ENCODE peak calls at places on chromosomes 3 and 15, in five cellular contexts. One of them, this sample, is unnamed.

GRCh38 chr15:100780208-100780800 is 99.3 kb upstream of the ALDH1A3 start:
- DNase-seq in 8988T: no peak
- DNase-seq in non-pigmented ciliary epithelial cell: no peak
- DNase-seq in hepatic stellate cell: no peak
- DNase-seq in NCI-H2171 treated with DMSO at 0.1 percent for 48 hours: no peak
- DNase-seq in this sample: no peak

GRCh38 chr3:126098391-126098858 is 14.5 kb upstream of the SLC41A3 start:
- DNase-seq in non-pigmented ciliary epithelial cell: no peak
- DNase-seq in 8988T: no peak
- DNase-seq in NCI-H2171 treated with DMSO at 0.1 percent for 48 hours: no peak
- DNase-seq in hepatic stellate cell: peak
- DNase-seq in this sample: no peak

GRCh38 chr3:100297784-100298183 is 36.8 kb upstream of the NIT2 start:
- DNase-seq in hepatic stellate cell: no peak
- DNase-seq in 8988T: no peak
- DNase-seq in NCI-H2171 treated with DMSO at 0.1 percent for 48 hours: no peak
- DNase-seq in non-pigmented ciliary epithelial cell: no peak
- DNase-seq in this sample: no peak

GRCh38 chr15:88619796-88620195 is 1.3 kb upstream of the AEN start:
- DNase-seq in NCI-H2171 treated with DMSO at 0.1 percent for 48 hours: no peak
- DNase-seq in non-pigmented ciliary epithelial cell: no peak
- DNase-seq in hepatic stellate cell: no peak
- DNase-seq in 8988T: no peak
- DNase-seq in this sample: no peak

GRCh38 chr3:147672436-147672835 is 263.3 kb downstream of the ZIC1 start:
- DNase-seq in hepatic stellate cell: no peak
- DNase-seq in NCI-H2171 treated with DMSO at 0.1 percent for 48 hours: no peak
- DNase-seq in non-pigmented ciliary epithelial cell: no peak
- DNase-seq in 8988T: no peak
- DNase-seq in this sample: no peak

GRCh38 chr15:39582286-39582976 is 1.6 kb downstream of the THBS1 start:
- DNase-seq in hepatic stellate cell: no peak
- DNase-seq in non-pigmented ciliary epithelial cell: no peak
- DNase-seq in 8988T: no peak
- DNase-seq in NCI-H2171 treated with DMSO at 0.1 percent for 48 hours: no peak
- DNase-seq in this sample: peak

GRCh38 chr3:4752201-4753072 is 226.8 kb upstream of the BHLHE40 start:
- DNase-seq in non-pigmented ciliary epithelial cell: no peak
- DNase-seq in hepatic stellate cell: no peak
- DNase-seq in NCI-H2171 treated with DMSO at 0.1 percent for 48 hours: no peak
- DNase-seq in 8988T: no peak
- DNase-seq in this sample: peak

GRCh38 chr3:126781889-126782491 is 78.0 kb downstream of the CHCHD6 start:
- DNase-seq in 8988T: no peak
- DNase-seq in NCI-H2171 treated with DMSO at 0.1 percent for 48 hours: no peak
- DNase-seq in hepatic stellate cell: peak
- DNase-seq in non-pigmented ciliary epithelial cell: no peak
- DNase-seq in this sample: peak

GRCh38 chr15:76340802-76341365 is 4.3 kb downstream of the ISL2 start:
- DNase-seq in non-pigmented ciliary epithelial cell: no peak
- DNase-seq in 8988T: peak
- DNase-seq in NCI-H2171 treated with DMSO at 0.1 percent for 48 hours: peak
- DNase-seq in hepatic stellate cell: no peak
- DNase-seq in this sample: no peak

GRCh38 chr15:48644827-48645557 is 517 bp downstream of the FBN1 start:
- DNase-seq in 8988T: peak
- DNase-seq in NCI-H2171 treated with DMSO at 0.1 percent for 48 hours: peak
- DNase-seq in hepatic stellate cell: peak
- DNase-seq in non-pigmented ciliary epithelial cell: no peak
- DNase-seq in this sample: peak

GRCh38 chr3:36679384-36680200 is 84.8 kb downstream of the DCLK3 start:
- DNase-seq in 8988T: no peak
- DNase-seq in NCI-H2171 treated with DMSO at 0.1 percent for 48 hours: no peak
- DNase-seq in non-pigmented ciliary epithelial cell: peak
- DNase-seq in hepatic stellate cell: no peak
- DNase-seq in this sample: peak

GRCh38 chr15:91408476-91409076 is 308.5 kb downstream of the SV2B start:
- DNase-seq in hepatic stellate cell: no peak
- DNase-seq in NCI-H2171 treated with DMSO at 0.1 percent for 48 hours: peak
- DNase-seq in non-pigmented ciliary epithelial cell: no peak
- DNase-seq in 8988T: no peak
- DNase-seq in this sample: no peak

GRCh38 chr3:156762631-156763185 is 63.4 kb upstream of the LEKR1 start:
- DNase-seq in NCI-H2171 treated with DMSO at 0.1 percent for 48 hours: no peak
- DNase-seq in non-pigmented ciliary epithelial cell: peak
- DNase-seq in hepatic stellate cell: peak
- DNase-seq in 8988T: no peak
- DNase-seq in this sample: no peak

GRCh38 chr15:65245096-65245849 is 34.0 kb upstream of the CILP start:
- DNase-seq in 8988T: no peak
- DNase-seq in NCI-H2171 treated with DMSO at 0.1 percent for 48 hours: no peak
- DNase-seq in hepatic stellate cell: peak
- DNase-seq in non-pigmented ciliary epithelial cell: peak
- DNase-seq in this sample: no peak

GRCh38 chr15:39504812-39505211 is 76.1 kb upstream of the THBS1 start:
- DNase-seq in 8988T: no peak
- DNase-seq in hepatic stellate cell: peak
- DNase-seq in NCI-H2171 treated with DMSO at 0.1 percent for 48 hours: no peak
- DNase-seq in non-pigmented ciliary epithelial cell: peak
- DNase-seq in this sample: peak

GRCh38 chr3:58640700-58641372 is 25.7 kb downstream of the FAM3D start:
- DNase-seq in 8988T: peak
- DNase-seq in hepatic stellate cell: peak
- DNase-seq in non-pigmented ciliary epithelial cell: no peak
- DNase-seq in NCI-H2171 treated with DMSO at 0.1 percent for 48 hours: peak
- DNase-seq in this sample: peak

GRCh38 chr3:16064660-16065414 is 109.6 kb upstream of the GALNT15 start:
- DNase-seq in 8988T: no peak
- DNase-seq in NCI-H2171 treated with DMSO at 0.1 percent for 48 hours: no peak
- DNase-seq in non-pigmented ciliary epithelial cell: peak
- DNase-seq in hepatic stellate cell: no peak
- DNase-seq in this sample: peak

GRCh38 chr3:56302417-56302816 is 165.8 kb downstream of the ERC2 start:
- DNase-seq in NCI-H2171 treated with DMSO at 0.1 percent for 48 hours: no peak
- DNase-seq in hepatic stellate cell: no peak
- DNase-seq in non-pigmented ciliary epithelial cell: no peak
- DNase-seq in 8988T: no peak
- DNase-seq in this sample: peak

GRCh38 chr3:24678441-24678865 is 183.8 kb upstream of the THRB start:
- DNase-seq in non-pigmented ciliary epithelial cell: peak
- DNase-seq in NCI-H2171 treated with DMSO at 0.1 percent for 48 hours: no peak
- DNase-seq in 8988T: peak
- DNase-seq in hepatic stellate cell: peak
- DNase-seq in this sample: peak

GRCh38 chr3:45739944-45740343 is 50.7 kb downstream of the SACM1L start:
- DNase-seq in 8988T: no peak
- DNase-seq in hepatic stellate cell: no peak
- DNase-seq in non-pigmented ciliary epithelial cell: no peak
- DNase-seq in NCI-H2171 treated with DMSO at 0.1 percent for 48 hours: no peak
- DNase-seq in this sample: no peak

GRCh38 chr3:188282871-188283270 is 128.9 kb downstream of the LPP start:
- DNase-seq in hepatic stellate cell: no peak
- DNase-seq in non-pigmented ciliary epithelial cell: no peak
- DNase-seq in NCI-H2171 treated with DMSO at 0.1 percent for 48 hours: no peak
- DNase-seq in 8988T: no peak
- DNase-seq in this sample: no peak

GRCh38 chr15:40063563-40064011 is 24.6 kb upstream of the SRP14 start:
- DNase-seq in hepatic stellate cell: no peak
- DNase-seq in non-pigmented ciliary epithelial cell: no peak
- DNase-seq in NCI-H2171 treated with DMSO at 0.1 percent for 48 hours: no peak
- DNase-seq in 8988T: no peak
- DNase-seq in this sample: peak

GRCh38 chr3:8769088-8769822 is at the start of gene OXTR:
- DNase-seq in 8988T: peak
- DNase-seq in hepatic stellate cell: peak
- DNase-seq in non-pigmented ciliary epithelial cell: peak
- DNase-seq in NCI-H2171 treated with DMSO at 0.1 percent for 48 hours: peak
- DNase-seq in this sample: peak

GRCh38 chr3:100045696-100046095 is 68.6 kb downstream of the FILIP1L start:
- DNase-seq in non-pigmented ciliary epithelial cell: peak
- DNase-seq in NCI-H2171 treated with DMSO at 0.1 percent for 48 hours: peak
- DNase-seq in 8988T: no peak
- DNase-seq in hepatic stellate cell: peak
- DNase-seq in this sample: peak

GRCh38 chr3:82525-82924 is 114.0 kb upstream of the CHL1 start:
- DNase-seq in non-pigmented ciliary epithelial cell: no peak
- DNase-seq in NCI-H2171 treated with DMSO at 0.1 percent for 48 hours: no peak
- DNase-seq in 8988T: no peak
- DNase-seq in hepatic stellate cell: no peak
- DNase-seq in this sample: no peak

GRCh38 chr3:152317184-152317583 is 48.5 kb downstream of the MBNL1 start:
- DNase-seq in 8988T: no peak
- DNase-seq in non-pigmented ciliary epithelial cell: no peak
- DNase-seq in NCI-H2171 treated with DMSO at 0.1 percent for 48 hours: no peak
- DNase-seq in hepatic stellate cell: no peak
- DNase-seq in this sample: no peak

GRCh38 chr15:61102281-61102680 is 126.8 kb downstream of the RORA start:
- DNase-seq in NCI-H2171 treated with DMSO at 0.1 percent for 48 hours: no peak
- DNase-seq in non-pigmented ciliary epithelial cell: no peak
- DNase-seq in 8988T: no peak
- DNase-seq in hepatic stellate cell: no peak
- DNase-seq in this sample: no peak

GRCh38 chr3:23653647-23654525 is 151.9 kb upstream of the UBE2E1 start:
- DNase-seq in hepatic stellate cell: no peak
- DNase-seq in 8988T: no peak
- DNase-seq in NCI-H2171 treated with DMSO at 0.1 percent for 48 hours: no peak
- DNase-seq in non-pigmented ciliary epithelial cell: no peak
- DNase-seq in this sample: no peak

GRCh38 chr3:174028673-174029072 is 631.1 kb downstream of the NLGN1 start:
- DNase-seq in hepatic stellate cell: no peak
- DNase-seq in 8988T: no peak
- DNase-seq in non-pigmented ciliary epithelial cell: no peak
- DNase-seq in NCI-H2171 treated with DMSO at 0.1 percent for 48 hours: no peak
- DNase-seq in this sample: no peak

GRCh38 chr3:187994221-187995085 is 159.5 kb upstream of the LPP start:
- DNase-seq in 8988T: no peak
- DNase-seq in non-pigmented ciliary epithelial cell: peak
- DNase-seq in hepatic stellate cell: peak
- DNase-seq in NCI-H2171 treated with DMSO at 0.1 percent for 48 hours: no peak
- DNase-seq in this sample: no peak

GRCh38 chr3:149638401-149639092 is 19.3 kb downstream of the WWTR1 start:
- DNase-seq in non-pigmented ciliary epithelial cell: no peak
- DNase-seq in NCI-H2171 treated with DMSO at 0.1 percent for 48 hours: no peak
- DNase-seq in 8988T: no peak
- DNase-seq in hepatic stellate cell: peak
- DNase-seq in this sample: no peak

GRCh38 chr15:62770752-62771151 is 271.8 kb upstream of the TPM1 start:
- DNase-seq in NCI-H2171 treated with DMSO at 0.1 percent for 48 hours: no peak
- DNase-seq in hepatic stellate cell: peak
- DNase-seq in 8988T: no peak
- DNase-seq in non-pigmented ciliary epithelial cell: peak
- DNase-seq in this sample: peak

GRCh38 chr3:18097473-18097872 is 327.7 kb downstream of the SATB1 start:
- DNase-seq in hepatic stellate cell: no peak
- DNase-seq in NCI-H2171 treated with DMSO at 0.1 percent for 48 hours: no peak
- DNase-seq in 8988T: no peak
- DNase-seq in non-pigmented ciliary epithelial cell: no peak
- DNase-seq in this sample: no peak

GRCh38 chr15:36301931-36302330 is 277.5 kb upstream of the CDIN1 start:
- DNase-seq in NCI-H2171 treated with DMSO at 0.1 percent for 48 hours: no peak
- DNase-seq in non-pigmented ciliary epithelial cell: no peak
- DNase-seq in 8988T: no peak
- DNase-seq in hepatic stellate cell: no peak
- DNase-seq in this sample: no peak

GRCh38 chr3:148329481-148330220 is 368.1 kb upstream of the AGTR1 start:
- DNase-seq in 8988T: no peak
- DNase-seq in hepatic stellate cell: no peak
- DNase-seq in non-pigmented ciliary epithelial cell: no peak
- DNase-seq in NCI-H2171 treated with DMSO at 0.1 percent for 48 hours: no peak
- DNase-seq in this sample: no peak

GRCh38 chr3:168116279-168116678 is 20.6 kb upstream of the GOLIM4 start:
- DNase-seq in non-pigmented ciliary epithelial cell: no peak
- DNase-seq in 8988T: no peak
- DNase-seq in hepatic stellate cell: no peak
- DNase-seq in NCI-H2171 treated with DMSO at 0.1 percent for 48 hours: no peak
- DNase-seq in this sample: no peak

GRCh38 chr15:27449041-27449440 is 478.1 kb downstream of the GABRG3 start:
- DNase-seq in non-pigmented ciliary epithelial cell: no peak
- DNase-seq in hepatic stellate cell: no peak
- DNase-seq in NCI-H2171 treated with DMSO at 0.1 percent for 48 hours: no peak
- DNase-seq in 8988T: no peak
- DNase-seq in this sample: no peak

GRCh38 chr3:46423588-46423987 is 16.5 kb downstream of the CCRL2 start:
- DNase-seq in 8988T: no peak
- DNase-seq in non-pigmented ciliary epithelial cell: no peak
- DNase-seq in hepatic stellate cell: no peak
- DNase-seq in NCI-H2171 treated with DMSO at 0.1 percent for 48 hours: peak
- DNase-seq in this sample: peak

This sample was measured in MCF 10A.